ENCODE peak calls at places on chromosomes 12 and 14, in four cellular contexts. One of them, this sample, is unnamed.
A peak's percentile ranks its signal among the peaks of the same experiment; 100 is the strongest.

GRCh38 chr14:64807588-64807987 is 72.1 kb downstream of the SPTB start:
- DNase-seq in K562: no peak
- DNase-seq in GM12878: no peak
- DNase-seq in HepG2: no peak
- DNase-seq in this sample: no peak

GRCh38 chr12:57543666-57544065 is 3.3 kb downstream of the DCTN2 start:
- DNase-seq in HepG2: no peak
- DNase-seq in GM12878: no peak
- DNase-seq in K562: no peak
- DNase-seq in this sample: no peak

GRCh38 chr14:98704441-98704840 is 567.6 kb downstream of the BCL11B start:
- DNase-seq in K562: no peak
- DNase-seq in GM12878: no peak
- DNase-seq in HepG2: no peak
- DNase-seq in this sample: no peak

GRCh38 chr12:31702047-31702446 is 26.8 kb downstream of the AMN1 start:
- DNase-seq in K562: no peak
- DNase-seq in HepG2: no peak
- DNase-seq in GM12878: no peak
- DNase-seq in this sample: no peak

GRCh38 chr14:68546839-68547238 is 246.0 kb downstream of the ZFP36L1 start:
- DNase-seq in GM12878: no peak
- DNase-seq in K562: no peak
- DNase-seq in HepG2: no peak
- DNase-seq in this sample: no peak

GRCh38 chr12:71281425-71281824 is 123.6 kb upstream of the TSPAN8 start:
- DNase-seq in GM12878: no peak
- DNase-seq in K562: no peak
- DNase-seq in HepG2: no peak
- DNase-seq in this sample: no peak

GRCh38 chr12:54033980-54034783 is 1.3 kb downstream of the HOXC5 start:
- DNase-seq in K562: no peak
- DNase-seq in GM12878: no peak
- DNase-seq in HepG2: no peak
- DNase-seq in this sample: no peak

GRCh38 chr12:124259168-124260066 is 35.5 kb upstream of the RFLNA start:
- DNase-seq in GM12878: no peak
- DNase-seq in K562: peak; percentile 63
- DNase-seq in HepG2: no peak
- DNase-seq in this sample: no peak

GRCh38 chr14:71703477-71703876 is 228.8 kb upstream of the RGS6 start:
- DNase-seq in GM12878: no peak
- DNase-seq in HepG2: no peak
- DNase-seq in K562: no peak
- DNase-seq in this sample: no peak

GRCh38 chr14:63773504-63773903 is 45.6 kb upstream of the SGPP1 start:
- DNase-seq in HepG2: no peak
- DNase-seq in GM12878: no peak
- DNase-seq in K562: no peak
- DNase-seq in this sample: no peak

GRCh38 chr12:79983492-79983891 is 48.6 kb upstream of the PPP1R12A start:
- DNase-seq in HepG2: no peak
- DNase-seq in GM12878: no peak
- DNase-seq in K562: no peak
- DNase-seq in this sample: no peak

GRCh38 chr14:26966942-26967341 is 369.1 kb upstream of the NOVA1 start:
- DNase-seq in HepG2: no peak
- DNase-seq in K562: no peak
- DNase-seq in GM12878: no peak
- DNase-seq in this sample: no peak

GRCh38 chr12:90729741-90730140 is 225.2 kb downstream of the CCER1 start:
- DNase-seq in K562: no peak
- DNase-seq in GM12878: no peak
- DNase-seq in HepG2: no peak
- DNase-seq in this sample: no peak

GRCh38 chr12:108731105-108731865 is at the start of gene CORO1C:
- DNase-seq in K562: peak; percentile 95
- DNase-seq in GM12878: peak; percentile 90
- DNase-seq in HepG2: peak; percentile 92
- DNase-seq in this sample: peak; percentile 94

GRCh38 chr14:104678901-104679705 is 10.3 kb upstream of the INF2 start:
- DNase-seq in K562: no peak
- DNase-seq in GM12878: no peak
- DNase-seq in HepG2: no peak
- DNase-seq in this sample: no peak

GRCh38 chr12:59119676-59120075 is 199.4 kb upstream of the LRIG3 start:
- DNase-seq in HepG2: no peak
- DNase-seq in GM12878: no peak
- DNase-seq in K562: no peak
- DNase-seq in this sample: no peak

GRCh38 chr14:106666341-106666740 is 1140.0 kb downstream of the TMEM121 start:
- DNase-seq in GM12878: no peak
- DNase-seq in HepG2: no peak
- DNase-seq in K562: no peak
- DNase-seq in this sample: no peak

GRCh38 chr12:106527356-106527755 is 55.4 kb upstream of the RFX4 start:
- DNase-seq in HepG2: no peak
- DNase-seq in GM12878: no peak
- DNase-seq in K562: no peak
- DNase-seq in this sample: no peak

GRCh38 chr14:69238883-69239282 is 21.1 kb upstream of the GALNT16 start:
- DNase-seq in HepG2: no peak
- DNase-seq in K562: no peak
- DNase-seq in GM12878: no peak
- DNase-seq in this sample: no peak

GRCh38 chr14:104634886-104635570 is 30.5 kb upstream of the TMEM179 start:
- DNase-seq in HepG2: no peak
- DNase-seq in K562: no peak
- DNase-seq in GM12878: no peak
- DNase-seq in this sample: no peak

GRCh38 chr12:107545737-107546363 is 139.7 kb upstream of the PWP1 start:
- DNase-seq in K562: no peak
- DNase-seq in GM12878: no peak
- DNase-seq in HepG2: no peak
- DNase-seq in this sample: no peak

GRCh38 chr14:68345738-68346137 is 447.1 kb downstream of the ZFP36L1 start:
- DNase-seq in K562: no peak
- DNase-seq in HepG2: no peak
- DNase-seq in GM12878: no peak
- DNase-seq in this sample: no peak

GRCh38 chr14:22391908-22392307 is 197.1 kb downstream of the DAD1 start:
- DNase-seq in K562: peak; percentile 29
- DNase-seq in GM12878: peak; percentile 68
- DNase-seq in HepG2: peak; percentile 73
- DNase-seq in this sample: peak; percentile 68

GRCh38 chr12:102413396-102413795 is 67.0 kb downstream of the IGF1 start:
- DNase-seq in GM12878: no peak
- DNase-seq in HepG2: no peak
- DNase-seq in K562: no peak
- DNase-seq in this sample: no peak

GRCh38 chr12:113214938-113215400 is 6.3 kb upstream of the TPCN1 start:
- DNase-seq in HepG2: peak; percentile 81
- DNase-seq in K562: no peak
- DNase-seq in GM12878: peak; percentile 80
- DNase-seq in this sample: no peak

GRCh38 chr12:42267408-42268190 is 29.6 kb upstream of the YAF2 start:
- DNase-seq in K562: no peak
- DNase-seq in HepG2: no peak
- DNase-seq in GM12878: no peak
- DNase-seq in this sample: no peak
- TF ChIP-seq FOXK2 in K562: no peak
- TF ChIP-seq FOXK2 in HepG2: no peak
- TF ChIP-seq FOXK2 in GM12878: no peak
- TF ChIP-seq FOXK2 in this sample: no peak

GRCh38 chr14:60488175-60488574 is 2.3 kb upstream of the C14orf39 start:
- DNase-seq in K562: no peak
- DNase-seq in GM12878: no peak
- DNase-seq in HepG2: no peak
- DNase-seq in this sample: no peak
- TF ChIP-seq FOXK2 in K562: no peak
- TF ChIP-seq FOXK2 in GM12878: no peak
- TF ChIP-seq FOXK2 in HepG2: no peak
- TF ChIP-seq FOXK2 in this sample: no peak

GRCh38 chr12:9717070-9717925 is 15.6 kb downstream of the CLECL1 start:
- DNase-seq in HepG2: no peak
- DNase-seq in K562: no peak
- DNase-seq in GM12878: no peak
- DNase-seq in this sample: no peak

GRCh38 chr12:9719835-9720234 is 13.1 kb downstream of the CLECL1 start:
- DNase-seq in GM12878: no peak
- DNase-seq in K562: no peak
- DNase-seq in HepG2: no peak
- DNase-seq in this sample: no peak

GRCh38 chr12:9724023-9724422 is 8.9 kb downstream of the CLECL1 start:
- DNase-seq in HepG2: no peak
- DNase-seq in GM12878: no peak
- DNase-seq in K562: no peak
- DNase-seq in this sample: no peak

GRCh38 chr12:9721394-9722092 is 11.4 kb downstream of the CLECL1 start:
- DNase-seq in K562: no peak
- DNase-seq in HepG2: peak; percentile 15
- DNase-seq in GM12878: peak; percentile 77
- DNase-seq in this sample: no peak

DNA sequence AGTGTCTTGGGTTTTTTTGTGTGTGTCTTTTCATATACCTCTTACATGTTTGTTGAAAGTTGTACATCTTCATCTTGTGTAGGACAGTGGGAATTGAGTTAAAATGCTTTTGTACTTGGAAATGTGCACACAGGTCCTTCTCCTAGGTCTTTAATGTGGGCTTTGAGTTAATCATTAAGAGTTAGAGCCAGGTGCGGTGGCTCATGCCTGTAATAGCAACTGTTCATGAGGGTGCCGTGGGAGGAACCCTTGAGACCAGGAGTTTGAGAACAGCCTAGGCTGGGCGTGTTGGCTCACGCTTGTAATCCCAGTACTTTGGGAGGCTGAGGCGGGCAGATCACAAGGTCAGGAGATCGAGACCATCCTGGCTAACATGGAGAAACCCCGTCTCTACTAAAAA is 13.9 kb downstream of the CLECL1 start:
- DNase-seq in HepG2: peak; percentile 23
- DNase-seq in GM12878: no peak
- DNase-seq in K562: no peak
- DNase-seq in this sample: no peak
- TF ChIP-seq FOXK2 in HepG2: no peak
- TF ChIP-seq FOXK2 in GM12878: no peak
- TF ChIP-seq FOXK2 in K562: no peak
- TF ChIP-seq FOXK2 in this sample: no peak

GRCh38 chr14:41549282-41549681 is 57.4 kb upstream of the LRFN5 start:
- DNase-seq in HepG2: no peak
- DNase-seq in GM12878: no peak
- DNase-seq in K562: no peak
- DNase-seq in this sample: no peak

GRCh38 chr14:41548666-41549065 is 58.0 kb upstream of the LRFN5 start:
- DNase-seq in HepG2: no peak
- DNase-seq in K562: no peak
- DNase-seq in GM12878: no peak
- DNase-seq in this sample: no peak

DNA sequence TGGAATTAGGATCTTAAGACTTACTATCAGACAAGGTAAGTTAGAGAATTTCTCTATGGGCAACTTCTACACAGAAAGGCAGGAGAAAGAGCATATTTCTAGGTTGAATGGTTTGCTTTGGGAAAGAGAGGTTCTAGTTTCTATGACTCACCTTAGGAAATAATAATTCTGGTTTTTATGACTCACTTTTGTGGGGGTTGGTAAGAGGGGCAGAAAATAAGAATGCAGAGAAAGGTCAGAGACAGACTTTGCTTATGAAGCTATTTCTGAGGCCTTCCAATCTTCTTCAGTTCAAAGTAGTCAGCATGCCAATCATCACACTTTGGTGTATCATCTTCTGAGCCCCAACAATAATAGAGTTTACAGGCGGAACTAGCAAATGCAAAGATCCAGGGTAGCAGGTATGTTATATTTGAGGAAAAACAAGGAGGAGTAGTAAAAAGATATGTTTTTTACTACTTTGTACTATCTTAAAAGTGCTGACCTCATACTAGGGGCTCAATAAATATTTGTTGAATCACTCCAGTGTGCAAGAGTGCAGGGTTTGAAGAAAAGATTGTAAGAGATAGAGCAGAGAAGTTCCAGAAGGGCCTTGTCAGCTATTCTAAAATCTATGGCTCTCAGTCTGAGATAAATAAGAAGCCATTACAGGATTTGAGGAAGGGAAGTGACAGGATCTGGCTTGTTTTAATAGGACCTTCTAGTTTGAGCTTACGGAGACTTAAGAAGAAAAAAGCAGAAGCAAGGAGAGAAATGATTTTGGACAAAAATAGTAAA is 56.7 kb upstream of the LRFN5 start:
- DNase-seq in HepG2: no peak
- DNase-seq in K562: no peak
- DNase-seq in GM12878: no peak
- DNase-seq in this sample: no peak
- TF ChIP-seq FOXK2 in HepG2: no peak
- TF ChIP-seq FOXK2 in K562: no peak
- TF ChIP-seq FOXK2 in GM12878: no peak
- TF ChIP-seq FOXK2 in this sample: no peak

GRCh38 chr12:24591079-24591626 is 357.7 kb downstream of the BCAT1 start:
- DNase-seq in GM12878: no peak
- DNase-seq in HepG2: no peak
- DNase-seq in K562: no peak
- DNase-seq in this sample: no peak
- TF ChIP-seq FOXK2 in GM12878: no peak
- TF ChIP-seq FOXK2 in HepG2: no peak
- TF ChIP-seq FOXK2 in K562: no peak
- TF ChIP-seq FOXK2 in this sample: no peak

DNA sequence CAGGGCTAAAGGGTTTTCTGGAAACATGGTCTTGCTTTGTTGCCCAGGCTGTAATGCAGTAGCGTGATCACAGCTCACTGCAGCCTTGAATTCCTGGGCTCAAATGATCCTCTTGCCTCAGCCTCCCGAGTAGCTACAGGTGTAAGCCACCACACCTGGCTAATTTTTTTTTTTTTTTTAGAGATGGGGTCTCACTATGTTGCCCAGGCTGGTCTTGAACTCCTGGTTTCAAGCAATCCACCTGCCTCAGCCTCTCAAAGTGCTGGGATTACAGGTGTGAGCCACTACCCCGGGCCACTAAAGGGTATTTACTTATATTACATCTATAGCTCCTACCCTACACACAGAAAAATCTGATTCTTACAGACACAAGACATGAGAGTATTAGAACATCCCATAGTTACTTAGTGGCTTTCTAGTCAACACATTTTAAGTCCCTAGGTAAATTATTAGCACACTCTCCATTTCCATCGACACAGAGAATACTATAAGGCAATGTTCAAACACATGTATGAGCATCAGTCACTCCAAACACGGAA is 6.2 kb upstream of the DCAF11 start:
- DNase-seq in GM12878: no peak
- DNase-seq in K562: no peak
- DNase-seq in HepG2: no peak
- DNase-seq in this sample: no peak
- TF ChIP-seq FOXK2 in GM12878: no peak
- TF ChIP-seq FOXK2 in K562: no peak
- TF ChIP-seq FOXK2 in HepG2: no peak
- TF ChIP-seq FOXK2 in this sample: no peak

This sample was measured in HEK293T.